ENCODE peak calls at places on chromosomes 5 and 9, in five cellular contexts. H is retinal pigment epithelial cell; C is skeletal muscle cell; O is activated naive CD8-positive, alpha-beta T cell treated with anti-CD3 and anti-CD28 coated beads, Interleukin-2, amount 50 U/mL, for 24 hours; B is activated CD4-positive, alpha-beta memory T cell treated with anti-CD3 and anti-CD28 coated beads, Interleukin-2, amount 10 ng/mL, durations not matched to agents 7 days and 5 days. M is an unnamed sample.

GRCh38 chr5:178690208-178690607 is 40.3 kb downstream of the ZNF354A start:
- DNase-seq in O (no peak), C (no peak), H (no peak), B (no peak), M (no peak)

GRCh38 chr5:154783774-154784460 is 28.7 kb downstream of the LARP1 start:
- DNase-seq in B (no peak), O (no peak), C (no peak), H (no peak), M (peak; percentile 36)

GRCh38 chr5:96287181-96287580 is 145.9 kb downstream of the PCSK1 start:
- DNase-seq in B (no peak), H (no peak), C (no peak), O (no peak), M (no peak)

GRCh38 chr9:91992636-91993035 is 42.6 kb upstream of the ROR2 start:
- DNase-seq in B (no peak), O (no peak), H (no peak), C (no peak), M (no peak)

GRCh38 chr9:10045598-10045997 is 567.2 kb downstream of the PTPRD start:
- DNase-seq in O (no peak), H (no peak), B (no peak), C (no peak), M (no peak)

GRCh38 chr5:123472150-123472549 is 39.8 kb upstream of the CSNK1G3 start:
- DNase-seq in H (no peak), C (no peak), O (no peak), B (no peak), M (no peak)

GRCh38 chr9:107694390-107694789 is 204.8 kb upstream of the KLF4 start:
- DNase-seq in B (no peak), O (no peak), C (no peak), H (no peak), M (no peak)

GRCh38 chr5:10663531-10664183 is 97.4 kb downstream of the DAP start:
- DNase-seq in C (peak; percentile 21), H (no peak), O (no peak), B (no peak), M (no peak)

GRCh38 chr5:91486638-91487037 is 103.5 kb upstream of the ARRDC3 start:
- DNase-seq in H (no peak), C (peak; percentile 21), O (no peak), B (no peak), M (no peak)

GRCh38 chr5:40666657-40667056 is 13.1 kb upstream of the PTGER4 start:
- DNase-seq in C (no peak), B (no peak), H (no peak), O (no peak), M (no peak)

GRCh38 chr5:2863675-2864433 is 112.4 kb upstream of the IRX2 start:
- DNase-seq in O (no peak), C (no peak), H (no peak), B (no peak), M (no peak)

GRCh38 chr5:163571755-163572154 is 66.3 kb downstream of the MAT2B start:
- DNase-seq in C (peak; percentile 86), H (peak; percentile 20), O (no peak), B (no peak), M (no peak)

GRCh38 chr9:117407436-117408022 is 7.3 kb downstream of the ASTN2 start:
- DNase-seq in O (no peak), H (no peak), B (no peak), C (no peak), M (no peak)

GRCh38 chr9:129597355-129598088 is 23.4 kb downstream of the C9orf50 start:
- DNase-seq in C (no peak), B (peak; percentile 64), H (no peak), O (peak; percentile 44), M (peak; percentile 72)

GRCh38 chr5:116044073-116044472 is 11.8 kb downstream of the ARL14EPL start:
- DNase-seq in O (no peak), H (no peak), B (no peak), C (no peak), M (no peak)

GRCh38 chr5:109743770-109744212 is 54.1 kb downstream of the MAN2A1 start:
- DNase-seq in B (no peak), C (peak; percentile 76), O (no peak), H (no peak), M (no peak)

GRCh38 chr9:69346596-69347390 is 21.8 kb downstream of the ENTREP1 start:
- DNase-seq in B (no peak), H (no peak), O (no peak), C (no peak), M (no peak)

GRCh38 chr9:2241461-2241874 is 226.3 kb downstream of the SMARCA2 start:
- DNase-seq in H (peak; percentile 93), C (peak; percentile 76), O (no peak), B (no peak), M (peak; percentile 30)

GRCh38 chr5:129696636-129697035 is 51.3 kb upstream of the MINAR2 start:
- DNase-seq in B (no peak), C (no peak), H (no peak), O (no peak), M (no peak)